ENCODE peak calls at places on chromosomes 5 and 9, in four cellular contexts. X is NCI-H510A treated with DMSO at 0.1 percent for 48 hours; J is CD8-positive, alpha-beta T cell; S is CD4-positive, alpha-beta memory T cell. E is an unnamed sample.

GRCh38 chr5:131974956-131975726 is 29.7 kb upstream of the MEIKIN start:
- DNase-seq in X (peak), J (peak), S (peak), E (no peak)

GRCh38 chr9:78053627-78054026 is 22.0 kb upstream of the GNAQ start:
- DNase-seq in X (no peak), J (no peak), S (no peak), E (no peak)

GRCh38 chr9:101176384-101176783 is 147.9 kb downstream of the PLPPR1 start:
- DNase-seq in X (no peak), J (no peak), S (no peak), E (no peak)

GRCh38 chr9:112046181-112046580 is 128.9 kb downstream of the SUSD1 start:
- DNase-seq in X (no peak), J (no peak), S (no peak), E (no peak)

GRCh38 chr5:112240011-112240410 is 179.1 kb downstream of the EPB41L4A start:
- DNase-seq in X (no peak), J (no peak), S (no peak), E (no peak)

GRCh38 chr5:16906255-16906654 is 29.8 kb downstream of the MYO10 start:
- DNase-seq in X (no peak), J (no peak), S (no peak), E (no peak)

GRCh38 chr5:131109540-131110255 is 55.4 kb downstream of the HINT1 start:
- DNase-seq in X (peak), J (no peak), S (no peak), E (peak)

GRCh38 chr5:54807421-54807820 is 178.0 kb downstream of the ESM1 start:
- DNase-seq in X (no peak), J (no peak), S (no peak), E (no peak)

GRCh38 chr9:91465420-91465819 is 41.8 kb upstream of the NFIL3 start:
- DNase-seq in X (no peak), J (no peak), S (no peak), E (no peak)

GRCh38 chr5:38935437-38935836 is 89.6 kb downstream of the OSMR start:
- DNase-seq in X (no peak), J (no peak), S (no peak), E (no peak)

GRCh38 chr5:78983601-78984000 is 1.5 kb downstream of the ARSB start:
- DNase-seq in X (no peak), J (no peak), S (no peak), E (no peak)

GRCh38 chr5:44536650-44537260 is 147.5 kb upstream of the FGF10 start:
- DNase-seq in X (peak), J (no peak), S (no peak), E (no peak)

GRCh38 chr5:61701877-61702602 is 370.0 kb downstream of the ZSWIM6 start:
- DNase-seq in X (no peak), J (no peak), S (no peak), E (no peak)

GRCh38 chr9:132973713-132974112 is 4.8 kb upstream of the GFI1B start:
- DNase-seq in X (no peak), J (no peak), S (no peak), E (no peak)

GRCh38 chr5:140227046-140227445 is 52.1 kb downstream of the CYSTM1 start:
- DNase-seq in X (no peak), J (no peak), S (no peak), E (no peak)

GRCh38 chr5:120240716-120241115 is 223.4 kb upstream of the PRR16 start:
- DNase-seq in X (no peak), J (no peak), S (no peak), E (no peak)

GRCh38 chr9:70049236-70049635 is 5.6 kb downstream of the MAMDC2 start:
- DNase-seq in X (no peak), J (no peak), S (no peak), E (no peak)